ENCODE peak calls at places on chromosomes 6 and 20, in six cellular contexts. One of them, this sample, is unnamed.

GRCh38 chr20:46998497-46999190 is 104.0 kb downstream of the EYA2 start:
- DNase-seq in effector memory CD4-positive, alpha-beta T cell: no peak
- DNase-seq in nephron progenitor cell: peak; percentile 16
- DNase-seq in SK-MEL-5: no peak
- DNase-seq in stimulated activated CD4-positive, alpha-beta T cell treated with anti-CD3 and anti-CD28 coated beads, Interleukin-12 subunit alpha, Interleukin-12 subunit beta, amount 100 ng/mL, for 24 hours: no peak
- DNase-seq in AML-193: no peak
- DNase-seq in this sample: no peak

GRCh38 chr20:13765299-13765698 is 19.4 kb downstream of the ESF1 start:
- DNase-seq in effector memory CD4-positive, alpha-beta T cell: no peak
- DNase-seq in nephron progenitor cell: no peak
- DNase-seq in SK-MEL-5: no peak
- DNase-seq in stimulated activated CD4-positive, alpha-beta T cell treated with anti-CD3 and anti-CD28 coated beads, Interleukin-12 subunit alpha, Interleukin-12 subunit beta, amount 100 ng/mL, for 24 hours: no peak
- DNase-seq in AML-193: no peak
- DNase-seq in this sample: no peak

GRCh38 chr6:36387440-36388303 is at the start of gene ETV7:
- DNase-seq in effector memory CD4-positive, alpha-beta T cell: peak; percentile 9
- DNase-seq in nephron progenitor cell: peak; percentile 39
- DNase-seq in SK-MEL-5: no peak
- DNase-seq in stimulated activated CD4-positive, alpha-beta T cell treated with anti-CD3 and anti-CD28 coated beads, Interleukin-12 subunit alpha, Interleukin-12 subunit beta, amount 100 ng/mL, for 24 hours: peak; percentile 7
- DNase-seq in AML-193: peak; percentile 28
- DNase-seq in this sample: peak; percentile 5

GRCh38 chr20:57629976-57630525 is 9.8 kb upstream of the ZBP1 start:
- DNase-seq in effector memory CD4-positive, alpha-beta T cell: no peak
- DNase-seq in nephron progenitor cell: no peak
- DNase-seq in SK-MEL-5: no peak
- DNase-seq in stimulated activated CD4-positive, alpha-beta T cell treated with anti-CD3 and anti-CD28 coated beads, Interleukin-12 subunit alpha, Interleukin-12 subunit beta, amount 100 ng/mL, for 24 hours: no peak
- DNase-seq in AML-193: no peak
- DNase-seq in this sample: no peak

GRCh38 chr6:107409942-107410341 is 49.4 kb downstream of the PDSS2 start:
- DNase-seq in effector memory CD4-positive, alpha-beta T cell: no peak
- DNase-seq in nephron progenitor cell: no peak
- DNase-seq in SK-MEL-5: no peak
- DNase-seq in stimulated activated CD4-positive, alpha-beta T cell treated with anti-CD3 and anti-CD28 coated beads, Interleukin-12 subunit alpha, Interleukin-12 subunit beta, amount 100 ng/mL, for 24 hours: no peak
- DNase-seq in AML-193: no peak
- DNase-seq in this sample: no peak

GRCh38 chr6:15313367-15313766 is 67.5 kb downstream of the JARID2 start:
- DNase-seq in effector memory CD4-positive, alpha-beta T cell: no peak
- DNase-seq in nephron progenitor cell: no peak
- DNase-seq in SK-MEL-5: no peak
- DNase-seq in stimulated activated CD4-positive, alpha-beta T cell treated with anti-CD3 and anti-CD28 coated beads, Interleukin-12 subunit alpha, Interleukin-12 subunit beta, amount 100 ng/mL, for 24 hours: no peak
- DNase-seq in AML-193: no peak
- DNase-seq in this sample: no peak

GRCh38 chr6:108359901-108360882 is 65.3 kb downstream of the AFG1L start:
- DNase-seq in effector memory CD4-positive, alpha-beta T cell: no peak
- DNase-seq in nephron progenitor cell: no peak
- DNase-seq in SK-MEL-5: peak; percentile 44
- DNase-seq in stimulated activated CD4-positive, alpha-beta T cell treated with anti-CD3 and anti-CD28 coated beads, Interleukin-12 subunit alpha, Interleukin-12 subunit beta, amount 100 ng/mL, for 24 hours: no peak
- DNase-seq in AML-193: peak; percentile 64
- DNase-seq in this sample: no peak

GRCh38 chr6:53802582-53802981 is 7.8 kb downstream of the LRRC1 start:
- DNase-seq in effector memory CD4-positive, alpha-beta T cell: no peak
- DNase-seq in nephron progenitor cell: no peak
- DNase-seq in SK-MEL-5: no peak
- DNase-seq in stimulated activated CD4-positive, alpha-beta T cell treated with anti-CD3 and anti-CD28 coated beads, Interleukin-12 subunit alpha, Interleukin-12 subunit beta, amount 100 ng/mL, for 24 hours: no peak
- DNase-seq in AML-193: no peak
- DNase-seq in this sample: no peak

GRCh38 chr6:129686941-129687627 is 22.9 kb downstream of the ARHGAP18 start:
- DNase-seq in effector memory CD4-positive, alpha-beta T cell: peak; percentile 24
- DNase-seq in nephron progenitor cell: no peak
- DNase-seq in SK-MEL-5: no peak
- DNase-seq in stimulated activated CD4-positive, alpha-beta T cell treated with anti-CD3 and anti-CD28 coated beads, Interleukin-12 subunit alpha, Interleukin-12 subunit beta, amount 100 ng/mL, for 24 hours: peak; percentile 15
- DNase-seq in AML-193: peak; percentile 97
- DNase-seq in this sample: peak; percentile 27

GRCh38 chr20:63778857-63779256 is 39.3 kb downstream of the SLC2A4RG start:
- DNase-seq in effector memory CD4-positive, alpha-beta T cell: no peak
- DNase-seq in nephron progenitor cell: no peak
- DNase-seq in SK-MEL-5: no peak
- DNase-seq in stimulated activated CD4-positive, alpha-beta T cell treated with anti-CD3 and anti-CD28 coated beads, Interleukin-12 subunit alpha, Interleukin-12 subunit beta, amount 100 ng/mL, for 24 hours: no peak
- DNase-seq in AML-193: no peak
- DNase-seq in this sample: no peak

GRCh38 chr6:87574237-87574636 is 15.6 kb downstream of the RARS2 start:
- DNase-seq in effector memory CD4-positive, alpha-beta T cell: no peak
- DNase-seq in nephron progenitor cell: no peak
- DNase-seq in SK-MEL-5: no peak
- DNase-seq in stimulated activated CD4-positive, alpha-beta T cell treated with anti-CD3 and anti-CD28 coated beads, Interleukin-12 subunit alpha, Interleukin-12 subunit beta, amount 100 ng/mL, for 24 hours: no peak
- DNase-seq in AML-193: no peak
- DNase-seq in this sample: no peak

GRCh38 chr6:112153926-112154621 is 66.7 kb downstream of the FAM229B start:
- DNase-seq in effector memory CD4-positive, alpha-beta T cell: no peak
- DNase-seq in nephron progenitor cell: no peak
- DNase-seq in SK-MEL-5: no peak
- DNase-seq in stimulated activated CD4-positive, alpha-beta T cell treated with anti-CD3 and anti-CD28 coated beads, Interleukin-12 subunit alpha, Interleukin-12 subunit beta, amount 100 ng/mL, for 24 hours: no peak
- DNase-seq in AML-193: no peak
- DNase-seq in this sample: no peak

GRCh38 chr6:18667612-18668011 is 280.5 kb downstream of the RNF144B start:
- DNase-seq in effector memory CD4-positive, alpha-beta T cell: no peak
- DNase-seq in nephron progenitor cell: no peak
- DNase-seq in SK-MEL-5: no peak
- DNase-seq in stimulated activated CD4-positive, alpha-beta T cell treated with anti-CD3 and anti-CD28 coated beads, Interleukin-12 subunit alpha, Interleukin-12 subunit beta, amount 100 ng/mL, for 24 hours: no peak
- DNase-seq in AML-193: no peak
- DNase-seq in this sample: no peak

GRCh38 chr6:27592107-27592480 is 119.2 kb upstream of the ZNF184 start:
- DNase-seq in effector memory CD4-positive, alpha-beta T cell: no peak
- DNase-seq in nephron progenitor cell: peak; percentile 27
- DNase-seq in SK-MEL-5: no peak
- DNase-seq in stimulated activated CD4-positive, alpha-beta T cell treated with anti-CD3 and anti-CD28 coated beads, Interleukin-12 subunit alpha, Interleukin-12 subunit beta, amount 100 ng/mL, for 24 hours: no peak
- DNase-seq in AML-193: no peak
- DNase-seq in this sample: no peak

GRCh38 chr6:124868476-124868875 is 93.8 kb upstream of the RNF217 start:
- DNase-seq in effector memory CD4-positive, alpha-beta T cell: no peak
- DNase-seq in nephron progenitor cell: no peak
- DNase-seq in SK-MEL-5: no peak
- DNase-seq in stimulated activated CD4-positive, alpha-beta T cell treated with anti-CD3 and anti-CD28 coated beads, Interleukin-12 subunit alpha, Interleukin-12 subunit beta, amount 100 ng/mL, for 24 hours: no peak
- DNase-seq in AML-193: no peak
- DNase-seq in this sample: no peak

GRCh38 chr6:115495184-115495583 is 565.5 kb downstream of the FRK start:
- DNase-seq in effector memory CD4-positive, alpha-beta T cell: no peak
- DNase-seq in nephron progenitor cell: no peak
- DNase-seq in SK-MEL-5: no peak
- DNase-seq in stimulated activated CD4-positive, alpha-beta T cell treated with anti-CD3 and anti-CD28 coated beads, Interleukin-12 subunit alpha, Interleukin-12 subunit beta, amount 100 ng/mL, for 24 hours: no peak
- DNase-seq in AML-193: no peak
- DNase-seq in this sample: no peak

This sample was measured in effector CD4-positive, alpha-beta T cell.